ENCODE peak calls at places on chromosomes 2 and 18, in five cellular contexts. One of them, this sample, is unnamed.

GRCh38 chr2:201116115-201116958 is at the start of gene CFLAR:
- DNase-seq in left ventricle myocardium inferior: peak
- DNase-seq in GM13976: peak
- DNase-seq in thyroid gland: peak
- DNase-seq in neural crest cell: peak
- DNase-seq in this sample: no peak

GRCh38 chr2:216549926-216550690 is 51.5 kb downstream of the RPL37A start:
- DNase-seq in left ventricle myocardium inferior: no peak
- DNase-seq in GM13976: no peak
- DNase-seq in thyroid gland: no peak
- DNase-seq in neural crest cell: no peak
- DNase-seq in this sample: no peak

GRCh38 chr2:209688388-209688787 is 83.2 kb upstream of the UNC80 start:
- DNase-seq in left ventricle myocardium inferior: no peak
- DNase-seq in GM13976: no peak
- DNase-seq in thyroid gland: no peak
- DNase-seq in neural crest cell: no peak
- DNase-seq in this sample: no peak

GRCh38 chr2:27622921-27623384 is 5.9 kb downstream of the CCDC121 start:
- DNase-seq in left ventricle myocardium inferior: no peak
- DNase-seq in GM13976: no peak
- DNase-seq in thyroid gland: no peak
- DNase-seq in neural crest cell: no peak
- DNase-seq in this sample: no peak

GRCh38 chr18:68997845-68998244 is 200.0 kb downstream of the CCDC102B start:
- DNase-seq in left ventricle myocardium inferior: no peak
- DNase-seq in GM13976: no peak
- DNase-seq in thyroid gland: no peak
- DNase-seq in neural crest cell: no peak
- DNase-seq in this sample: no peak

GRCh38 chr2:232139171-232139594 is 177.7 kb downstream of the DIS3L2 start:
- DNase-seq in left ventricle myocardium inferior: no peak
- DNase-seq in GM13976: no peak
- DNase-seq in thyroid gland: no peak
- DNase-seq in neural crest cell: no peak
- DNase-seq in this sample: no peak

GRCh38 chr2:173059941-173060575 is 15.6 kb upstream of the MAP3K20 start:
- DNase-seq in left ventricle myocardium inferior: no peak
- DNase-seq in GM13976: no peak
- DNase-seq in thyroid gland: no peak
- DNase-seq in neural crest cell: no peak
- DNase-seq in this sample: no peak

GRCh38 chr2:36655456-36655855 is 41.1 kb upstream of the VIT start:
- DNase-seq in left ventricle myocardium inferior: no peak
- DNase-seq in GM13976: no peak
- DNase-seq in thyroid gland: no peak
- DNase-seq in neural crest cell: no peak
- DNase-seq in this sample: no peak

GRCh38 chr18:72833471-72833870 is 34.3 kb downstream of the NETO1 start:
- DNase-seq in left ventricle myocardium inferior: no peak
- DNase-seq in GM13976: no peak
- DNase-seq in thyroid gland: no peak
- DNase-seq in neural crest cell: no peak
- DNase-seq in this sample: no peak

GRCh38 chr2:69755862-69756467 is 14.0 kb downstream of the ANXA4 start:
- DNase-seq in left ventricle myocardium inferior: no peak
- DNase-seq in GM13976: no peak
- DNase-seq in thyroid gland: no peak
- DNase-seq in neural crest cell: no peak
- DNase-seq in this sample: no peak

GRCh38 chr2:239151201-239152131 is 249.4 kb downstream of the HDAC4 start:
- DNase-seq in left ventricle myocardium inferior: peak
- DNase-seq in GM13976: no peak
- DNase-seq in thyroid gland: no peak
- DNase-seq in neural crest cell: no peak
- DNase-seq in this sample: no peak

GRCh38 chr2:38244306-38244705 is 132.8 kb downstream of the ATL2 start:
- DNase-seq in left ventricle myocardium inferior: no peak
- DNase-seq in GM13976: no peak
- DNase-seq in thyroid gland: no peak
- DNase-seq in neural crest cell: no peak
- DNase-seq in this sample: no peak

GRCh38 chr2:165902929-165903328 is 50.6 kb downstream of the TTC21B start:
- DNase-seq in left ventricle myocardium inferior: no peak
- DNase-seq in GM13976: no peak
- DNase-seq in thyroid gland: no peak
- DNase-seq in neural crest cell: no peak
- DNase-seq in this sample: no peak

GRCh38 chr2:64424421-64424987 is 29.5 kb upstream of the LGALSL start:
- DNase-seq in left ventricle myocardium inferior: no peak
- DNase-seq in GM13976: no peak
- DNase-seq in thyroid gland: no peak
- DNase-seq in neural crest cell: no peak
- DNase-seq in this sample: no peak

GRCh38 chr18:61334951-61335736 is 1.9 kb downstream of the CDH20 start:
- DNase-seq in left ventricle myocardium inferior: no peak
- DNase-seq in GM13976: no peak
- DNase-seq in thyroid gland: no peak
- DNase-seq in neural crest cell: no peak
- DNase-seq in this sample: no peak

GRCh38 chr2:99139003-99139402 is 2.5 kb upstream of the C2orf15 start:
- DNase-seq in left ventricle myocardium inferior: no peak
- DNase-seq in GM13976: no peak
- DNase-seq in thyroid gland: no peak
- DNase-seq in neural crest cell: no peak
- DNase-seq in this sample: no peak

GRCh38 chr2:178949151-178949550 is 100.8 kb downstream of the CCDC141 start:
- DNase-seq in left ventricle myocardium inferior: no peak
- DNase-seq in GM13976: no peak
- DNase-seq in thyroid gland: no peak
- DNase-seq in neural crest cell: no peak
- DNase-seq in this sample: no peak

GRCh38 chr2:178397002-178397605 is 53.9 kb downstream of the PRKRA start:
- DNase-seq in left ventricle myocardium inferior: no peak
- DNase-seq in GM13976: peak
- DNase-seq in thyroid gland: no peak
- DNase-seq in neural crest cell: no peak
- DNase-seq in this sample: no peak

GRCh38 chr2:23745726-23746105 is 181.2 kb downstream of the ATAD2B start:
- DNase-seq in left ventricle myocardium inferior: no peak
- DNase-seq in GM13976: no peak
- DNase-seq in thyroid gland: peak
- DNase-seq in neural crest cell: no peak
- DNase-seq in this sample: no peak

GRCh38 chr2:169512525-169512924 is 3.0 kb downstream of the KLHL41 start:
- DNase-seq in left ventricle myocardium inferior: no peak
- DNase-seq in GM13976: no peak
- DNase-seq in thyroid gland: no peak
- DNase-seq in neural crest cell: no peak
- DNase-seq in this sample: no peak

GRCh38 chr2:63488118-63488713 is 100.1 kb downstream of the WDPCP start:
- DNase-seq in left ventricle myocardium inferior: no peak
- DNase-seq in GM13976: peak
- DNase-seq in thyroid gland: peak
- DNase-seq in neural crest cell: no peak
- DNase-seq in this sample: no peak

GRCh38 chr2:16323131-16323520 is 342.5 kb downstream of the CYRIA start:
- DNase-seq in left ventricle myocardium inferior: no peak
- DNase-seq in GM13976: no peak
- DNase-seq in thyroid gland: no peak
- DNase-seq in neural crest cell: no peak
- DNase-seq in this sample: no peak

GRCh38 chr2:16321256-16321655 is 344.4 kb downstream of the CYRIA start:
- DNase-seq in left ventricle myocardium inferior: no peak
- DNase-seq in GM13976: no peak
- DNase-seq in thyroid gland: no peak
- DNase-seq in neural crest cell: no peak
- DNase-seq in this sample: no peak

GRCh38 chr2:16322308-16323130 is 343.1 kb downstream of the CYRIA start:
- DNase-seq in left ventricle myocardium inferior: no peak
- DNase-seq in GM13976: no peak
- DNase-seq in thyroid gland: no peak
- DNase-seq in neural crest cell: no peak
- DNase-seq in this sample: no peak

GRCh38 chr2:16320716-16321115 is 344.9 kb downstream of the CYRIA start:
- DNase-seq in left ventricle myocardium inferior: no peak
- DNase-seq in GM13976: no peak
- DNase-seq in thyroid gland: no peak
- DNase-seq in neural crest cell: no peak
- DNase-seq in this sample: no peak

DNA sequence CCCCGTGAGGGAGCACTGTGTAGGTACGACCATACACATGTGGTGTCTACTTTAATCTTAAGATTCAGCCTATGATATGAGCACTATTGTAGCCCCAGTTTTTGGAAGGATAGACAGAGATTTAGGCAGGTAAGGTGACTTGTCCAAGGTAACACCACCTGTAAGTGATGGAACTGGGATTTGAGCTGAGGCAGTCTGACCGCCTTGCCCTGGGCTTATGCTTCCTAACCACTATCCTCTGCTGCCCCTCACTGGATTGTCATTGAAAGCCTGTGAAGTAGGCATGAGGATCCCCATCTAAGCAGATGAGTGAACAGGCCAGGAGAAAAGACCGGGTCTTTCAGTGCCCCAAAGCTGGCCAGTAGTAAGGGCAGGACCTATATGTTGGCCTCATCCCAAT is 343.8 kb downstream of the CYRIA start:
- DNase-seq in left ventricle myocardium inferior: no peak
- DNase-seq in GM13976: no peak
- DNase-seq in thyroid gland: no peak
- DNase-seq in neural crest cell: no peak
- DNase-seq in this sample: no peak
- TF ChIP-seq CTCF in left ventricle myocardium inferior: no peak
- TF ChIP-seq CTCF in GM13976: no peak
- TF ChIP-seq CTCF in thyroid gland: no peak
- TF ChIP-seq CTCF in neural crest cell: no peak
- TF ChIP-seq CTCF in this sample: no peak

GRCh38 chr2:110854355-110855081 is 122.1 kb downstream of the ACOXL start:
- DNase-seq in left ventricle myocardium inferior: no peak
- DNase-seq in GM13976: no peak
- DNase-seq in thyroid gland: no peak
- DNase-seq in neural crest cell: no peak
- DNase-seq in this sample: no peak
- TF ChIP-seq CTCF in left ventricle myocardium inferior: no peak
- TF ChIP-seq CTCF in GM13976: peak
- TF ChIP-seq CTCF in thyroid gland: no peak
- TF ChIP-seq CTCF in neural crest cell: peak
- TF ChIP-seq CTCF in this sample: peak

GRCh38 chr2:228697456-228697855 is 516.0 kb upstream of the SPHKAP start:
- DNase-seq in left ventricle myocardium inferior: no peak
- DNase-seq in GM13976: no peak
- DNase-seq in thyroid gland: no peak
- DNase-seq in neural crest cell: no peak
- DNase-seq in this sample: no peak

GRCh38 chr2:228700638-228701037 is 519.2 kb upstream of the SPHKAP start:
- DNase-seq in left ventricle myocardium inferior: no peak
- DNase-seq in GM13976: no peak
- DNase-seq in thyroid gland: no peak
- DNase-seq in neural crest cell: no peak
- DNase-seq in this sample: no peak

GRCh38 chr2:228698963-228699362 is 517.5 kb upstream of the SPHKAP start:
- DNase-seq in left ventricle myocardium inferior: no peak
- DNase-seq in GM13976: no peak
- DNase-seq in thyroid gland: no peak
- DNase-seq in neural crest cell: no peak
- DNase-seq in this sample: no peak

GRCh38 chr2:228699888-228700287 is 518.4 kb upstream of the SPHKAP start:
- DNase-seq in left ventricle myocardium inferior: no peak
- DNase-seq in GM13976: no peak
- DNase-seq in thyroid gland: no peak
- DNase-seq in neural crest cell: no peak
- DNase-seq in this sample: no peak

DNA sequence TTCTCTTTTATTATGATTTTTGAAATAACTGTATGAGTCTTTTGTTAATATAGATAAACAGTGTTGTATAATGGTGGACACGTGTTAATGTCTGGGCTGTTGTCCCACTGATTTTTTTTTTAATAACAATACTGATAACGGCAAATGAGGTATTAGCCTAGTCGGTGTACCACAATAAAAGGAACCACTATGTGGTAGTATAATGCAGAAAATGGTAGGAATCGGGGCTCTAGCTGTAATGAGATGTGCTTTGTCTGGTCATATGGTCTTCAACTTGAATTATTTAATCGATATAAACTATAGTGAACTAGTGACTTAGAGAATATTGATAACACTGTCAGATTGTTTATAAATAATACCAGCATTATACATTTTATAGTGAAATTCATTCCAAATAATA is 517.9 kb upstream of the SPHKAP start:
- DNase-seq in left ventricle myocardium inferior: no peak
- DNase-seq in GM13976: no peak
- DNase-seq in thyroid gland: no peak
- DNase-seq in neural crest cell: no peak
- DNase-seq in this sample: no peak
- TF ChIP-seq CTCF in left ventricle myocardium inferior: peak
- TF ChIP-seq CTCF in GM13976: no peak
- TF ChIP-seq CTCF in thyroid gland: no peak
- TF ChIP-seq CTCF in neural crest cell: no peak
- TF ChIP-seq CTCF in this sample: peak

DNA sequence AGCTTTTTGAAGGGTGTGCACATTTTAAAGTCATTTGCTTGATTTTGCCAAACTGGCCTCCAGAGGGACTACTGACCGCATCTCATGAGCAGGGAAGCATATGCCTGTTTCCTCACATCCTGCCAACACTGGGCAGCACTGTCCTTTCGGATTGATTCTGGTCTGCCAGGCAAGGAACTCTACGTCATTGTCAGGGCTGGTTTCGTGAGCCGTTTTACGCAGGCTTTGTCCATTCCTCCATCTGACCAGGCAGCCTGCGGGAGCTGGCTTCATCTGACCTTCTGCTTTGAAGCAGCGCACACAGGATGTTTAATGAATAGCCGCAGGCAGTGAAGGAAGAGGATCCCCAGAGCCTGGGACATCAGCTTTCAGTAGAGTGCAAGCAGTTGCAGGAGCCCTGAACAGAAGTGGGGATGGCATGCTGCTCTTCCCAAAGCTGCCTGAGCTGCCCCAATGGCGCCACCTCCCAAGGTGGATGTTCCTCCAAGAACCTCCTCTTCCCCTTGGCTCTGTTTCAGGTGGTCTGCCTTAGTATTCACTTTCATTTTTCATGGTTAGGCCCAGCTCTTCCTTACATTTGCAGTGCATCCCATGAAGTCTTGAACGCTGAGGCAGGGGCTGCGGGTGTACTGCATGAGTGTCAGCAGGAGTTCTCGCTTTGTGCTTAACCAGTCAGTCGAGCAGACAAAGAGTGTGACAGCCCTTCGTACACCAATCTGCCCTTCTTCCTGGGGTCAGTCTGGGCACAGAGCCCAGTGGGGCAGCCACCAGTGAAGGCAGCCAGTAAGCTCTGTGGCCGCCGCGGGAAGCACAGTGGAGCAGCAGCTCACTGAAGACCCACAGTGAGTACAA is 46.5 kb upstream of the SEMA4C start:
- DNase-seq in left ventricle myocardium inferior: no peak
- DNase-seq in GM13976: no peak
- DNase-seq in thyroid gland: no peak
- DNase-seq in neural crest cell: no peak
- DNase-seq in this sample: no peak
- TF ChIP-seq CTCF in left ventricle myocardium inferior: no peak
- TF ChIP-seq CTCF in GM13976: no peak
- TF ChIP-seq CTCF in thyroid gland: no peak
- TF ChIP-seq CTCF in neural crest cell: no peak
- TF ChIP-seq CTCF in this sample: peak